ENCODE peak calls at places on chromosome 11, in four cellular contexts. One of them, this sample, is unnamed.

GRCh38 chr11:123608945-123609344 is 45.5 kb downstream of the SCN3B start:
- DNase-seq in dermis microvascular lymphatic vessel endothelial cell: no peak
- DNase-seq in lower lobe of right lung: no peak
- DNase-seq in A549: no peak
- DNase-seq in this sample: no peak

GRCh38 chr11:75280770-75281468 is 40.3 kb downstream of the TPBGL start:
- DNase-seq in dermis microvascular lymphatic vessel endothelial cell: no peak
- DNase-seq in lower lobe of right lung: no peak
- DNase-seq in A549: no peak
- DNase-seq in this sample: no peak

GRCh38 chr11:27795955-27796861 is 96.0 kb upstream of the BDNF start:
- DNase-seq in dermis microvascular lymphatic vessel endothelial cell: no peak
- DNase-seq in lower lobe of right lung: no peak
- DNase-seq in A549: no peak
- DNase-seq in this sample: peak

GRCh38 chr11:76248210-76248609 is 41.9 kb upstream of the WNT11 start:
- DNase-seq in dermis microvascular lymphatic vessel endothelial cell: peak
- DNase-seq in lower lobe of right lung: no peak
- DNase-seq in A549: peak
- DNase-seq in this sample: peak

GRCh38 chr11:65867284-65868071 is 5.1 kb downstream of the EFEMP2 start:
- DNase-seq in dermis microvascular lymphatic vessel endothelial cell: no peak
- DNase-seq in lower lobe of right lung: peak
- DNase-seq in A549: no peak
- DNase-seq in this sample: no peak

GRCh38 chr11:72242141-72242540 is 1.8 kb downstream of the PHOX2A start:
- DNase-seq in dermis microvascular lymphatic vessel endothelial cell: no peak
- DNase-seq in lower lobe of right lung: no peak
- DNase-seq in A549: no peak
- DNase-seq in this sample: no peak

GRCh38 chr11:93689166-93689734 is 27.8 kb downstream of the CEP295 start:
- DNase-seq in dermis microvascular lymphatic vessel endothelial cell: no peak
- DNase-seq in lower lobe of right lung: no peak
- DNase-seq in A549: no peak
- DNase-seq in this sample: no peak

GRCh38 chr11:85028329-85029101 is 598.6 kb downstream of the DLG2 start:
- DNase-seq in dermis microvascular lymphatic vessel endothelial cell: no peak
- DNase-seq in lower lobe of right lung: no peak
- DNase-seq in A549: no peak
- DNase-seq in this sample: no peak

This sample was measured in HEK293T.